ENCODE peak calls at places on chromosomes 11 and 22, in four cellular contexts. D, F, M and H are unnamed samples.

GRCh38 chr11:83257638-83258229 is 28.4 kb downstream of the CCDC90B start:
- DNase-seq in M (no peak), F (no peak), D (no peak), H (no peak)

GRCh38 chr22:35192121-35192918 is 65.0 kb upstream of the HMGXB4 start:
- DNase-seq in M (no peak), F (no peak), D (no peak), H (no peak)

GRCh38 chr11:73157141-73158010 is 15.3 kb upstream of the FCHSD2 start:
- DNase-seq in D (no peak), F (no peak), M (peak; percentile 21), H (no peak)

GRCh38 chr11:36372101-36372767 is 76.1 kb downstream of the PRR5L start:
- DNase-seq in M (no peak), F (no peak), D (no peak), H (no peak)

GRCh38 chr11:66617148-66617814 is 851 bp downstream of the RBM14 start:
- DNase-seq in M (no peak), D (no peak), F (no peak), H (no peak)

GRCh38 chr22:17917490-17917983 is 106.8 kb downstream of the MICAL3 start:
- DNase-seq in D (peak; percentile 93), F (no peak), M (no peak), H (no peak)

GRCh38 chr11:70788247-70789022 is 390.1 kb downstream of the CTTN start:
- DNase-seq in D (peak; percentile 19), M (no peak), F (no peak), H (no peak)

GRCh38 chr11:125943661-125944349 is 2.0 kb upstream of the VSIG10L2 start:
- DNase-seq in M (no peak), F (no peak), D (no peak), H (no peak)

GRCh38 chr11:8230178-8230859 is 33.4 kb downstream of the LMO1 start:
- DNase-seq in M (no peak), D (peak; percentile 26), F (no peak), H (no peak)

GRCh38 chr22:49203863-49204598 is 623.6 kb downstream of the BRD1 start:
- DNase-seq in F (no peak), M (no peak), D (no peak), H (peak; percentile 6)

GRCh38 chr11:43947815-43948214 is 5.4 kb downstream of the C11orf96 start:
- DNase-seq in F (no peak), M (peak; percentile 80), D (no peak), H (no peak)

GRCh38 chr11:33874910-33875490 is 16.9 kb downstream of the LMO2 start:
- DNase-seq in F (no peak), M (no peak), D (no peak), H (no peak)

GRCh38 chr11:33534575-33534974 is 166.1 kb downstream of the C11orf91 start:
- DNase-seq in M (no peak), F (no peak), D (no peak), H (no peak)

GRCh38 chr11:125428486-125429173 is 67.4 kb downstream of the FEZ1 start:
- DNase-seq in M (no peak), F (no peak), D (peak; percentile 51), H (peak; percentile 41)

GRCh38 chr11:24509114-24509513 is 12.3 kb downstream of the LUZP2 start:
- DNase-seq in D (no peak), F (no peak), M (peak; percentile 4), H (no peak)
- TF ChIP-seq USF1 in D (no peak), F (no peak), M (no peak), H (no peak)

DNA sequence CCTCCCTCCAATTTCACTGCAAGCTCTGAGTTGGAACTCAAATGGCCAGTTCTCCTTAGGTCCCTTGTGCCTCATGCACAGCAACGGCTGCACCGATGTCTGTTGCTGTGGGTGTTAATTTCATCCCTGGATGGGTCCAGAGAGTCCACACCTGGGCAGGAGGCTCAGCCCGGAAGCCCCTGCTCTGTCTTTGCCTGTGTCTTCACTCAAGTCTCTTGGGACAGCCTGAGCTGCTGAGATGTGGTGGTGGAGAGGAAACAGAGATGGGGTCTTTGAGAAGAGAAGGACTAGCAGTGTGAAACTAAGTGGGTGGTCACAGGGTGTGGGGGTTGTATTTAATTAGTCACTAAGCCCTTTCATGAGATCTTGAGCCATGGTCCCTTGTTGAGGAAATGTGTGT is 109.3 kb downstream of the NECTIN1 start:
- DNase-seq in M (no peak), F (peak; percentile 16), D (no peak), H (no peak)
- TF ChIP-seq USF1 in M (no peak), F (no peak), D (no peak), H (no peak)

GRCh38 chr11:74417860-74418508 is 19.8 kb upstream of the PGM2L1 start:
- DNase-seq in F (no peak), M (no peak), D (no peak), H (no peak)

GRCh38 chr11:74417379-74417804 is 19.2 kb upstream of the PGM2L1 start:
- DNase-seq in M (no peak), D (no peak), F (no peak), H (no peak)

GRCh38 chr11:74412733-74413359 is 14.6 kb upstream of the PGM2L1 start:
- DNase-seq in D (no peak), F (no peak), M (no peak), H (no peak)

DNA sequence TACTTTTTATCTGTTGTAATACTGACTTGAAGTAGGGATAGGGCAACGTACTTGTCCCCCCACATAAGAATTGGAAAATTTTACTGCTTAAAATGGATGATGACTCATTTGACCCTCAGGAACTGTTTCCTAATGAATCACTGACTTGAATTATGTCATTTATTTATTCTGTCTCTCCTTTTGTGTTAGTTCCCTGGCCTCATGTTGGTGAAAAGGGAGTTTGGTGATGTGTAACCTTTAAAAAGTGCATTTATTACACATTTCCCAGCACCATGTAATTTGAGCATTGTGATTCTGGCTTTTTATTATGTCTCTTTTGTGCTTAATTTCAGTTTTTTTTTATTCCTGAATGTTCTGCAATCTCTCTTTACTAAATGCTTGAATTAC is 20.3 kb upstream of the PGM2L1 start:
- DNase-seq in F (no peak), M (no peak), D (no peak), H (no peak)
- TF ChIP-seq USF1 in F (no peak), M (no peak), D (no peak), H (no peak)

GRCh38 chr22:46322711-46323110 is 12.8 kb upstream of the TRMU start:
- DNase-seq in F (no peak), M (no peak), D (no peak), H (no peak)

GRCh38 chr22:46320716-46321386 is 14.7 kb upstream of the TRMU start:
- DNase-seq in M (no peak), D (no peak), F (no peak), H (no peak)

GRCh38 chr22:46320166-46320710 is 15.3 kb upstream of the TRMU start:
- DNase-seq in D (no peak), F (no peak), M (no peak), H (no peak)

GRCh38 chr22:46323126-46323525 is 12.4 kb upstream of the TRMU start:
- DNase-seq in D (no peak), M (no peak), F (no peak), H (no peak)

GRCh38 chr22:46321387-46321775 is 14.1 kb upstream of the TRMU start:
- DNase-seq in M (no peak), D (no peak), F (no peak), H (no peak)
- TF ChIP-seq USF1 in M (no peak), D (no peak), F (no peak), H (no peak)

DNA sequence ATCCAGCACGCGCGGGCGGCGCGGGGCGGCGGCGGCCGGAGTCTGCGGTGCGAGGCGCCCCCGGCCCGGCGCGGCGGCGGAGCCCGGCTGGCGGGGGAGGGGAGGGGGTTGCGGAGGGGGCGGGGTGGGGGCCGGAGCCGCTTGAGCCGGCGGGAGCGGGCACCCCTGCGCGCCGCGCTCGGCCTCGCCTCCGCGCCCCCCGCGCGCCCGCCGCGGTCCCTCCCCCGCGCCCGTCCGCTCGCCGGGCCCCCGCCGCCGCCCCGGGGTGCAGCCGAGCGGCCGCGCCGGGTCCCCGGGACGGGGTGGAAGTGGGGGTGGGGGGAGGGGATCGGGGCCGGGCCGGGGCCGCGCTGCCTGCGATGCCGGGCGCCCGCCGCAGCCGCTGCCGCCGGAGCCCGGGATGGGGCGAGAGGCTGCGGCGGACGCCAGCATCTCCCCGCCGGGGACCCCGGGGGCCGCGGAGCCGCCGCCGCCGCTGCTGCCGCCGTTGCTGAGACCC is 284 bp downstream of the MGAT3 start:
- DNase-seq in M (peak; percentile 82), F (no peak), D (peak; percentile 76), H (no peak)
- TF ChIP-seq USF1 in M (no peak), F (no peak), D (no peak), H (no peak)

DNA sequence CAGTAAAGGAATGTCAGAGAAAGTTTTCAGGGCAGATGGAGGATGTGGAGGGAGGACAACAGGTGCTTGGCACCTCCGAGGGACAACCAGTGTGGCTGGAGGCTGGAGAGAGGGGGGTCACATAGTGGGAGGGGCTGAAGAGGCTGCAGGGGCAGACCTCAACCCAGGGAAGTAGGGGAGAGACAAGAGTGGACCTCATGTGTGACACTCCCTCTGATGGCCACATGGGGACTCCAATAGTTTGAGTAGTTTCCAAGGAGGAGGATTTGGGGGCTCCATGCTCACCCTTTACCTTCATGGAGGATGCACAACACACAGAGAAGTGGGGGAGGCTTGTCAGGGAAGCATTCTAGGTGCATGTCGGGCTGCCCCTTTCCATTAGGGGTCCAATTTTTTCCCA is 35.1 kb upstream of the ASPHD2 start:
- DNase-seq in M (no peak), D (peak; percentile 26), F (no peak), H (no peak)
- TF ChIP-seq USF1 in M (no peak), D (no peak), F (no peak), H (no peak)

GRCh38 chr11:42410251-42410956 is 901.4 kb upstream of the API5 start:
- DNase-seq in M (no peak), D (no peak), F (no peak), H (no peak)

DNA sequence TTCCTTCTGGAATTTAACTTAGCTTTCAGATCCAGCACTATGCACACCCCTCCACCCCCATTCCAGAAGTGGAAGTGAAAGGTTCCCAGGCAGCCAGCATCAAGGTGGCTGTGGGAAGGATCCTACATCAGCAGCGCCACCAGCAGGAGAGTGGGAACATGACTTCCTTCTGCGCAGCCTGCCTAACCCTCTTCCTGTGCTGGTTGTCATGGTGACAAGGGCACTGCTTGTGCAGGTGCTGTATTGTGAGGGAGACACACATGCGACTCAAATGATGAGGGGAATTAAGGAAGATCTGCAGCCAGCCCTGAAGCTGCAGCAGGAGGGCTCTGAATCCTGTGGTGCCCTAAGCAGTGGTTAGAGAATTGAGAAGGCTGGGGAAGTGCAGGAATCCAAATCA is 904.4 kb upstream of the API5 start:
- DNase-seq in F (no peak), D (no peak), M (peak; percentile 25), H (peak; percentile 93)
- TF ChIP-seq USF1 in F (no peak), D (no peak), M (no peak), H (no peak)